ENCODE peak calls at places on chromosome 2, in eight cellular contexts. T is CD8-positive, alpha-beta T cell; R is HCT116; X is HFF-Myc; Q is lower lobe of right lung; U is HepG2; C is heart right ventricle; G is fibroblast of mammary gland. N is an unnamed sample.

GRCh38 chr2:69588945-69589344 is 54.6 kb downstream of the AAK1 start:
- DNase-seq in C (no peak), U (peak; percentile 23), G (no peak), R (no peak), X (no peak), Q (no peak), T (no peak), N (no peak)

GRCh38 chr2:154425999-154426398 is 272.5 kb upstream of the KCNJ3 start:
- DNase-seq in U (no peak), T (no peak), C (peak; percentile 17), Q (no peak), G (no peak), R (no peak), X (no peak), N (no peak)

GRCh38 chr2:36357506-36358316 is 2.1 kb downstream of the CRIM1 start:
- DNase-seq in C (no peak), U (peak; percentile 79), Q (no peak), T (peak; percentile 33), X (no peak), G (peak; percentile 80), R (peak; percentile 69), N (peak; percentile 66)

GRCh38 chr2:134623796-134624195 is 95.0 kb downstream of the TMEM163 start:
- DNase-seq in U (no peak), C (no peak), T (no peak), X (no peak), Q (no peak), R (no peak), G (no peak), N (no peak)

GRCh38 chr2:102749938-102750337 is 11.9 kb upstream of the TMEM182 start:
- DNase-seq in X (no peak), Q (no peak), T (no peak), U (no peak), C (no peak), G (no peak), R (no peak), N (no peak)

GRCh38 chr2:224987733-224988132 is 54.5 kb downstream of the DOCK10 start:
- DNase-seq in R (no peak), C (no peak), Q (no peak), X (no peak), U (no peak), G (peak; percentile 73), T (no peak), N (no peak)

GRCh38 chr2:181036848-181037603 is 56.6 kb downstream of the UBE2E3 start:
- DNase-seq in C (no peak), T (no peak), Q (no peak), G (peak; percentile 90), U (no peak), R (no peak), X (no peak), N (peak; percentile 49)

GRCh38 chr2:11683966-11684365 is 14.0 kb upstream of the NTSR2 start:
- DNase-seq in U (no peak), G (no peak), R (no peak), C (no peak), X (no peak), Q (no peak), T (no peak), N (no peak)

GRCh38 chr2:191105082-191105481 is 45.7 kb downstream of the STAT4 start:
- DNase-seq in G (peak; percentile 57), U (no peak), T (no peak), R (no peak), C (no peak), X (no peak), Q (no peak), N (no peak)

GRCh38 chr2:97760480-97761049 is 47.2 kb downstream of the ZAP70 start:
- DNase-seq in X (no peak), Q (no peak), G (no peak), U (no peak), C (no peak), R (no peak), T (no peak), N (no peak)

GRCh38 chr2:134919360-134920210 is 963 bp downstream of the CCNT2 start:
- DNase-seq in G (no peak), X (no peak), U (no peak), R (no peak), T (peak; percentile 34), Q (no peak), C (peak; percentile 38), N (no peak)

GRCh38 chr2:128736689-128737545 is 418.2 kb upstream of the HS6ST1 start:
- DNase-seq in C (peak; percentile 79), Q (peak; percentile 85), U (peak; percentile 41), R (peak; percentile 54), X (peak; percentile 11), T (peak; percentile 56), G (peak; percentile 75), N (peak; percentile 57)
- H3K4me3 ChIP-seq in C (peak overlapping the region; percentile 50), Q (peak overlapping the region; percentile 41), U (peak overlapping the region; percentile 36), R (no peak overlapping the region), X (peak overlapping the region; percentile 23), T (no peak overlapping the region), G (peak overlapping the region; percentile 21), N (peak overlapping the region; percentile 31)

DNA sequence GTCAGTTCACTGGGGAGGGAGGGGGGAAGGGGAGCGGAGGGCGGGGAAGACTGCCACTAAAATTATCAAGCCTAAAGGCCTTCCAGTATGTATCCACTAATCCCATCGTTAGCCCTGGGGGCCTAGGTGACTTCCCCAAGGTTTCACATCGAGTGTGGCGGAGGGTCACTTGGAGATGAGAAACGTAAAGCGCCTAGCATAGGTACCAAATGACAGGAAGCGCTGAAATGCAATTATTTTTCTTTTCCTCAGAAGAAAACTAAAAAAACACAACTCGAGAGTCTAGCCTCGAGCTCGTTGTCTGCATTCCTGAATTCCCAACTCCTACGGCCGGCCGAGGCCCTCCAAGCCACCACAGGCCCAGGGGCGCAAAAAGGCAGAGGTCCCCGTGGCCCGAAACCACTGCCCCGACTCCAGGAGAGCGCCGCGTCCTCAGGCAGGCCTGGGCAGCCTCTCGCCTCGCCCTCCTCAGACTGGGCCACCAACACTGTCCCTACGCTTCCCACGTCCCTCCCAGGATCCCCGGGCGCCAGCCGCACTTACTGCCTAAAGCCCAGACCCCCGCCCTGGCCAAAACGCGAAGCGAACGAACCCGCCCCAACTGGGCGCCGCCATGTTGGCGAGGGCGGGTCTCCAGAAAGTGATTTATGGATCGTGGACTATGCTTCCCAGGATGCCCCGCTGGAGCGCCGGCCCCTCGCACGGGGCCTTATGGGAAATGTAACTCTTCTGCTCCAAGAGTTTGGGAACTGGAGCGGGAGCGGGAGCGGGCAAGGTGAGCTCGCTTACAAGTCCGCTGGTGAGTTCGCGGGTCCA is at the start of gene USP40:
- DNase-seq in T (peak; percentile 49), R (peak; percentile 85), C (peak; percentile 86), U (peak; percentile 90), Q (peak; percentile 92), G (peak; percentile 89), X (peak; percentile 65), N (peak; percentile 82)
- TF ChIP-seq CTCF in T (no peak), R (no peak), C (no peak), U (peak; percentile 18), Q (no peak), G (no peak), X (no peak), N (no peak)

DNA sequence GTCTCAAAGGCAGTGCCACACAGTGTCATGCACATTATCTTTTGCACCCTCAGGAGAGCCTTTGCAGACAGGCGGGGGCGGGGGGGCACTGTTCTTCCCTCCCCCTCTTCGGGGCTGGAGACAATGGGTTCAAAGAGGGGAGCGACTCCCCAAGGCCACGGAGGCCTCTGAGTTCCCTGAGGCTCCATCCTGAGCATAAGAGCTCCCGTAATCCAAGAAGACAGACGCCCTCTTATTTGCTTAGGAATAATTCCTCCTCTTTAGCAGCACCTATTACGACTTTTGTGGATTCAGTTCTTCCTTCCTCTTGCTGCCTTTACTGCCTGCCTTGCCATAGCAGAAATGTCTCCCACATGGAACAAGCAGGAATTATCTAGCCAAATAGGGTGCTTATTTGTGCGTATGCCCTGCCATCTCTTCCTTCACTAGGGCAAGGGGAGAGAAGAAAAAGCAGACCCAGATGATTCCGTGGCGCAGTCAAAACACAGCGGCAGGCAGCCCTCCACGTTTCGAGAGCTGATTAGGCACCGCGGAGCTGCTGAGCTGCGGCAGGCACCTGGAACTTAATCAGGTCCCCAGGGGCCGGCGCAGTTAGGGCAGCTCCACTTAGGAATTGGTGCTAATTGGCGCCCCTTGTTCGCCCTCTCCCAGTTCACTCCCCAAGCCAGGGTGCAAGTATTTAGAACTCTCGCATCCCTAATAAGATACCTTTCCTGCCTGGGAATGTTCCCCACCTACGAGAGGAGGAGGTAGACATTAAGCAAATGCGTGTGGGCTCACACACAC is 233.4 kb upstream of the MYT1L start:
- DNase-seq in X (no peak), G (no peak), R (no peak), U (no peak), Q (no peak), C (no peak), T (no peak), N (no peak)
- H3K4me3 ChIP-seq in X (no peak overlapping the region), G (no peak overlapping the region), R (no peak overlapping the region), U (no peak overlapping the region), Q (no peak overlapping the region), C (no peak overlapping the region), T (no peak overlapping the region), N (no peak overlapping the region)

GRCh38 chr2:170145675-170146432 is 32.1 kb upstream of the MYO3B start:
- DNase-seq in T (no peak), X (no peak), U (no peak), C (no peak), R (no peak), Q (no peak), G (no peak), N (no peak)

GRCh38 chr2:170146784-170147183 is 31.2 kb upstream of the MYO3B start:
- DNase-seq in G (no peak), X (no peak), T (no peak), Q (no peak), R (no peak), C (no peak), U (no peak), N (no peak)

GRCh38 chr2:170147576-170147975 is 30.4 kb upstream of the MYO3B start:
- DNase-seq in T (no peak), U (no peak), G (no peak), Q (no peak), X (no peak), C (no peak), R (no peak), N (no peak)

GRCh38 chr2:170145191-170145590 is 32.8 kb upstream of the MYO3B start:
- DNase-seq in C (no peak), Q (no peak), X (no peak), R (no peak), U (no peak), T (no peak), G (no peak), N (no peak)

GRCh38 chr2:170148161-170148560 is 29.8 kb upstream of the MYO3B start:
- DNase-seq in R (no peak), Q (no peak), C (no peak), T (no peak), G (peak; percentile 57), X (no peak), U (no peak), N (no peak)
- TF ChIP-seq CTCF in R (no peak), Q (no peak), C (no peak), T (no peak), G (no peak), X (no peak), U (no peak), N (no peak)